ENCODE peak calls at places on chromosome 18, in five cellular contexts. One of them, this sample, is unnamed. For H3K4me1, the result is how much of the 10 kb centered on the place peaks cover.

GRCh38 chr18:11947214-11948119 is 33.8 kb upstream of the IMPA2 start:
- DNase-seq in HCT116: peak
- DNase-seq in suprapubic skin: peak
- DNase-seq in PC-9: peak
- DNase-seq in ovary: peak
- DNase-seq in this sample: no peak

GRCh38 chr18:9404565-9405060 is 70.0 kb downstream of the TWSG1 start:
- DNase-seq in HCT116: no peak
- DNase-seq in suprapubic skin: no peak
- DNase-seq in ovary: no peak
- DNase-seq in PC-9: no peak
- DNase-seq in this sample: no peak

GRCh38 chr18:8623549-8624106 is 14.4 kb downstream of the RAB12 start:
- DNase-seq in HCT116: no peak
- DNase-seq in ovary: no peak
- DNase-seq in PC-9: peak
- DNase-seq in suprapubic skin: no peak
- DNase-seq in this sample: no peak

GRCh38 chr18:80171190-80171872 is 62.3 kb downstream of the ADNP2 start:
- DNase-seq in HCT116: no peak
- DNase-seq in suprapubic skin: no peak
- DNase-seq in PC-9: peak
- DNase-seq in ovary: peak
- DNase-seq in this sample: peak

GRCh38 chr18:35585608-35586007 is 4.1 kb downstream of the GALNT1 start:
- DNase-seq in HCT116: no peak
- DNase-seq in suprapubic skin: no peak
- DNase-seq in PC-9: no peak
- DNase-seq in ovary: no peak
- DNase-seq in this sample: no peak

GRCh38 chr18:24657461-24657860 is 197.0 kb downstream of the HRH4 start:
- DNase-seq in PC-9: no peak
- DNase-seq in suprapubic skin: no peak
- DNase-seq in ovary: no peak
- DNase-seq in HCT116: no peak
- DNase-seq in this sample: no peak

GRCh38 chr18:52287151-52287550 is 52.8 kb upstream of the DCC start:
- DNase-seq in ovary: no peak
- DNase-seq in HCT116: no peak
- DNase-seq in suprapubic skin: no peak
- DNase-seq in PC-9: no peak
- DNase-seq in this sample: peak

GRCh38 chr18:56825312-56825711 is 174.2 kb downstream of the WDR7 start:
- DNase-seq in HCT116: no peak
- DNase-seq in PC-9: no peak
- DNase-seq in suprapubic skin: no peak
- DNase-seq in ovary: no peak
- DNase-seq in this sample: no peak

GRCh38 chr18:3869848-3870247 is 419.9 kb downstream of the TGIF1 start:
- DNase-seq in ovary: no peak
- DNase-seq in suprapubic skin: no peak
- DNase-seq in PC-9: no peak
- DNase-seq in HCT116: peak
- DNase-seq in this sample: peak

GRCh38 chr18:55634545-55634944 is 46.6 kb upstream of the TCF4 start:
- DNase-seq in suprapubic skin: no peak
- DNase-seq in HCT116: no peak
- DNase-seq in ovary: no peak
- DNase-seq in PC-9: no peak
- DNase-seq in this sample: peak

GRCh38 chr18:6745504-6746031 is 16.1 kb downstream of the ARHGAP28 start:
- DNase-seq in HCT116: no peak
- DNase-seq in suprapubic skin: no peak
- DNase-seq in PC-9: no peak
- DNase-seq in ovary: no peak
- DNase-seq in this sample: no peak

GRCh38 chr18:6744816-6745455 is 15.4 kb downstream of the ARHGAP28 start:
- DNase-seq in HCT116: no peak
- DNase-seq in PC-9: no peak
- DNase-seq in ovary: no peak
- DNase-seq in suprapubic skin: no peak
- DNase-seq in this sample: no peak

GRCh38 chr18:6746386-6746960 is 17.0 kb downstream of the ARHGAP28 start:
- DNase-seq in ovary: no peak
- DNase-seq in HCT116: no peak
- DNase-seq in suprapubic skin: no peak
- DNase-seq in PC-9: no peak
- DNase-seq in this sample: no peak

GRCh38 chr18:6748241-6748640 is 18.7 kb downstream of the ARHGAP28 start:
- DNase-seq in suprapubic skin: no peak
- DNase-seq in HCT116: no peak
- DNase-seq in ovary: no peak
- DNase-seq in PC-9: no peak
- DNase-seq in this sample: no peak

DNA sequence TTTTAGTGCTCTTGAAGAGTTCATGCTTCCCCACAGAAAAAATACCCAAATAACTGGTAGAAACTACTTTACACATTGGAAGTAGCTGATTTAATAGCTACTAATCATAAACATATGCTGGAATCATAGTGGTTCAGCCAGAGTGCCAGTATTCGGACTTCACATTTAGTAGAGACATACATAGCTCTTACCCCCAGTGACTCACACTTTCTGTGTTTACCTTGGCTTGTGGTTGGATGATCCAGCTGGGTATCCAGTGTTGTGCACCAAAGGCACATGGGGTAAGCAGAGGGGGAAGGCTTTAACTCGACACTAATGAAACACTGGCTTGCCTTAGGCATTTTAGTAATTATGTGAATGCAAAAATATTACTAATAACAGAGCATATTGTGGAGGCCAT is 18.1 kb downstream of the ARHGAP28 start:
- DNase-seq in suprapubic skin: no peak
- DNase-seq in PC-9: no peak
- DNase-seq in ovary: no peak
- DNase-seq in HCT116: no peak
- DNase-seq in this sample: no peak
- H3K27ac ChIP-seq in suprapubic skin: no peak
- H3K27ac ChIP-seq in PC-9: no peak
- H3K27ac ChIP-seq in ovary: no peak
- H3K27ac ChIP-seq in HCT116: no peak
- H3K27ac ChIP-seq in this sample: no peak

GRCh38 chr18:58580078-58580477 is 48.8 kb downstream of the ALPK2 start:
- DNase-seq in suprapubic skin: no peak
- DNase-seq in HCT116: no peak
- DNase-seq in PC-9: no peak
- DNase-seq in ovary: no peak
- DNase-seq in this sample: no peak
- H3K4me1 ChIP-seq in suprapubic skin: under half
- H3K4me1 ChIP-seq in HCT116: half or more
- H3K4me1 ChIP-seq in PC-9: under half
- H3K4me1 ChIP-seq in ovary: under half
- H3K4me1 ChIP-seq in this sample: under half

GRCh38 chr18:59715966-59716369 is 18.7 kb upstream of the CCBE1 start:
- DNase-seq in PC-9: peak
- DNase-seq in suprapubic skin: no peak
- DNase-seq in HCT116: peak
- DNase-seq in ovary: no peak
- DNase-seq in this sample: peak
- TF ChIP-seq CTCF in PC-9: no peak
- TF ChIP-seq CTCF in suprapubic skin: no peak
- TF ChIP-seq CTCF in HCT116: no peak
- TF ChIP-seq CTCF in ovary: no peak
- TF ChIP-seq CTCF in this sample: no peak

GRCh38 chr18:77114564-77115391 is 17.8 kb downstream of the MBP start:
- DNase-seq in ovary: peak
- DNase-seq in HCT116: no peak
- DNase-seq in PC-9: peak
- DNase-seq in suprapubic skin: peak
- DNase-seq in this sample: no peak

GRCh38 chr18:77115461-77115907 is 17.1 kb downstream of the MBP start:
- DNase-seq in suprapubic skin: no peak
- DNase-seq in ovary: no peak
- DNase-seq in HCT116: no peak
- DNase-seq in PC-9: no peak
- DNase-seq in this sample: no peak

GRCh38 chr18:77114070-77114563 is 18.5 kb downstream of the MBP start:
- DNase-seq in suprapubic skin: no peak
- DNase-seq in HCT116: no peak
- DNase-seq in ovary: no peak
- DNase-seq in PC-9: no peak
- DNase-seq in this sample: no peak

GRCh38 chr18:77118256-77119090 is 14.1 kb downstream of the MBP start:
- DNase-seq in ovary: no peak
- DNase-seq in suprapubic skin: no peak
- DNase-seq in PC-9: no peak
- DNase-seq in HCT116: no peak
- DNase-seq in this sample: no peak

GRCh38 chr18:77116201-77117080 is 16.1 kb downstream of the MBP start:
- DNase-seq in ovary: no peak
- DNase-seq in HCT116: no peak
- DNase-seq in suprapubic skin: no peak
- DNase-seq in PC-9: no peak
- DNase-seq in this sample: no peak
- H3K27ac ChIP-seq in ovary: no peak
- H3K27ac ChIP-seq in HCT116: no peak
- H3K27ac ChIP-seq in suprapubic skin: no peak
- H3K27ac ChIP-seq in PC-9: no peak
- H3K27ac ChIP-seq in this sample: no peak